ENCODE peak calls at places on chromosomes 13 and 19, in five cellular contexts. A is foreskin fibroblast, Z is adrenal gland, Q is MM.1S, N is cardiac fibroblast. S is an unnamed sample.

GRCh38 chr19:29841559-29842367 is 30.0 kb downstream of the CCNE1 start:
- DNase-seq in A (peak; percentile 54), Z (peak; percentile 86), Q (no peak), N (peak; percentile 40), S (peak; percentile 9)

GRCh38 chr13:99978781-99979452 is 2.7 kb upstream of the ZIC2 start:
- DNase-seq in A (no peak), Z (no peak), Q (no peak), N (no peak), S (peak; percentile 37)

GRCh38 chr19:53466726-53467125 is 807 bp upstream of the ZNF813 start:
- DNase-seq in A (peak; percentile 29), Z (no peak), Q (no peak), N (no peak), S (no peak)

GRCh38 chr13:99988469-99989375 is 7.1 kb downstream of the ZIC2 start:
- DNase-seq in A (no peak), Z (no peak), Q (no peak), N (no peak), S (peak; percentile 46)

GRCh38 chr19:17091758-17092333 is 16.3 kb downstream of the MYO9B start:
- DNase-seq in A (no peak), Z (peak; percentile 65), Q (no peak), N (no peak), S (no peak)

GRCh38 chr13:102289606-102290005 is 112.2 kb downstream of the FGF14 start:
- DNase-seq in A (no peak), Z (no peak), Q (no peak), N (no peak), S (no peak)

GRCh38 chr13:111516712-111517640 is 196.5 kb downstream of the TEX29 start:
- DNase-seq in A (no peak), Z (no peak), Q (no peak), N (no peak), S (no peak)

GRCh38 chr19:4369109-4369887 is 25.9 kb downstream of the MPND start:
- DNase-seq in A (no peak), Z (no peak), Q (peak; percentile 91), N (no peak), S (peak; percentile 35)

GRCh38 chr13:113342820-113343691 is 20.9 kb downstream of the GRTP1 start:
- DNase-seq in A (no peak), Z (no peak), Q (no peak), N (no peak), S (no peak)

GRCh38 chr13:113631341-113632095 is 26.5 kb downstream of the ATP4B start:
- DNase-seq in A (no peak), Z (no peak), Q (no peak), N (no peak), S (no peak)

GRCh38 chr19:1774999-1775772 is 21.9 kb downstream of the ONECUT3 start:
- DNase-seq in A (peak; percentile 23), Z (no peak), Q (no peak), N (peak; percentile 54), S (no peak)

GRCh38 chr19:51354103-51354741 is 12.0 kb downstream of the ETFB start:
- DNase-seq in A (no peak), Z (no peak), Q (no peak), N (no peak), S (no peak)

GRCh38 chr19:934865-935422 is 9.1 kb downstream of the ARID3A start:
- DNase-seq in A (peak; percentile 85), Z (peak; percentile 86), Q (no peak), N (peak; percentile 93), S (peak; percentile 70)

GRCh38 chr19:2652504-2653099 is 49.9 kb downstream of the GNG7 start:
- DNase-seq in A (no peak), Z (no peak), Q (no peak), N (no peak), S (no peak)

GRCh38 chr19:30171795-30172642 is 200.2 kb upstream of the ZNF536 start:
- DNase-seq in A (no peak), Z (no peak), Q (no peak), N (no peak), S (no peak)

GRCh38 chr13:22256111-22256639 is 585.3 kb downstream of the FGF9 start:
- DNase-seq in A (no peak), Z (no peak), Q (no peak), N (no peak), S (no peak)

GRCh38 chr19:45283443-45284033 is 32.5 kb downstream of the MARK4 start:
- DNase-seq in A (no peak), Z (no peak), Q (no peak), N (no peak), S (no peak)

GRCh38 chr13:30676672-30677071 is 58.7 kb upstream of the ALOX5AP start:
- DNase-seq in A (peak; percentile 25), Z (no peak), Q (no peak), N (peak; percentile 42), S (peak; percentile 44)

GRCh38 chr19:3687774-3688706 is 12.2 kb downstream of the PIP5K1C start:
- DNase-seq in A (no peak), Z (no peak), Q (peak; percentile 91), N (no peak), S (no peak)

GRCh38 chr13:79741006-79741405 is 260.1 kb downstream of the NDFIP2 start:
- DNase-seq in A (peak; percentile 69), Z (peak; percentile 76), Q (no peak), N (peak; percentile 66), S (peak; percentile 52)

GRCh38 chr13:30792257-30793000 is 57.1 kb downstream of the ALOX5AP start:
- DNase-seq in A (peak; percentile 99), Z (peak; percentile 92), Q (no peak), N (peak; percentile 95), S (peak; percentile 97)

GRCh38 chr19:539429-540030 is 4.3 kb upstream of the GZMM start:
- DNase-seq in A (no peak), Z (no peak), Q (no peak), N (no peak), S (no peak)

GRCh38 chr13:108463365-108463764 is 166.0 kb upstream of the MYO16 start:
- DNase-seq in A (peak; percentile 59), Z (no peak), Q (no peak), N (peak; percentile 82), S (peak; percentile 95)

GRCh38 chr19:45075215-45076028 is 856 bp downstream of the ZNF296 start:
- DNase-seq in A (peak; percentile 82), Z (peak; percentile 70), Q (peak; percentile 94), N (peak; percentile 53), S (peak; percentile 26)

GRCh38 chr13:31747966-31748365 is 8.6 kb downstream of the RXFP2 start:
- DNase-seq in A (peak; percentile 48), Z (no peak), Q (no peak), N (no peak), S (no peak)

GRCh38 chr19:28602675-28603298 is 610.2 kb downstream of the UQCRFS1 start:
- DNase-seq in A (no peak), Z (no peak), Q (no peak), N (no peak), S (no peak)

GRCh38 chr13:52359534-52359933 is 46.4 kb downstream of the THSD1 start:
- DNase-seq in A (peak; percentile 81), Z (no peak), Q (no peak), N (peak; percentile 70), S (no peak)

GRCh38 chr19:54422136-54422535 is 6.9 kb downstream of the TTYH1 start:
- DNase-seq in A (no peak), Z (no peak), Q (no peak), N (no peak), S (no peak)

GRCh38 chr13:39776439-39776838 is 121.0 kb downstream of the COG6 start:
- DNase-seq in A (peak; percentile 78), Z (no peak), Q (no peak), N (peak; percentile 60), S (peak; percentile 91)

GRCh38 chr19:4376245-4376990 is 23.9 kb downstream of the SH3GL1 start:
- DNase-seq in A (no peak), Z (no peak), Q (no peak), N (no peak), S (no peak)

GRCh38 chr13:106449096-106449495 is 86.4 kb downstream of the EFNB2 start:
- DNase-seq in A (no peak), Z (no peak), Q (no peak), N (no peak), S (no peak)

GRCh38 chr13:85538957-85539356 is 260.3 kb downstream of the SLITRK6 start:
- DNase-seq in A (no peak), Z (no peak), Q (no peak), N (no peak), S (no peak)

GRCh38 chr19:49327878-49328544 is 3.0 kb upstream of the SLC6A16 start:
- DNase-seq in A (peak; percentile 47), Z (no peak), Q (peak; percentile 58), N (peak; percentile 44), S (no peak)

GRCh38 chr19:12733369-12733896 is 1.1 kb downstream of the TRIR start:
- DNase-seq in A (peak; percentile 80), Z (peak; percentile 56), Q (peak; percentile 69), N (peak; percentile 63), S (no peak)

GRCh38 chr13:102587916-102588315 is 8.9 kb upstream of the TPP2 start:
- DNase-seq in A (no peak), Z (no peak), Q (no peak), N (no peak), S (no peak)

DNA sequence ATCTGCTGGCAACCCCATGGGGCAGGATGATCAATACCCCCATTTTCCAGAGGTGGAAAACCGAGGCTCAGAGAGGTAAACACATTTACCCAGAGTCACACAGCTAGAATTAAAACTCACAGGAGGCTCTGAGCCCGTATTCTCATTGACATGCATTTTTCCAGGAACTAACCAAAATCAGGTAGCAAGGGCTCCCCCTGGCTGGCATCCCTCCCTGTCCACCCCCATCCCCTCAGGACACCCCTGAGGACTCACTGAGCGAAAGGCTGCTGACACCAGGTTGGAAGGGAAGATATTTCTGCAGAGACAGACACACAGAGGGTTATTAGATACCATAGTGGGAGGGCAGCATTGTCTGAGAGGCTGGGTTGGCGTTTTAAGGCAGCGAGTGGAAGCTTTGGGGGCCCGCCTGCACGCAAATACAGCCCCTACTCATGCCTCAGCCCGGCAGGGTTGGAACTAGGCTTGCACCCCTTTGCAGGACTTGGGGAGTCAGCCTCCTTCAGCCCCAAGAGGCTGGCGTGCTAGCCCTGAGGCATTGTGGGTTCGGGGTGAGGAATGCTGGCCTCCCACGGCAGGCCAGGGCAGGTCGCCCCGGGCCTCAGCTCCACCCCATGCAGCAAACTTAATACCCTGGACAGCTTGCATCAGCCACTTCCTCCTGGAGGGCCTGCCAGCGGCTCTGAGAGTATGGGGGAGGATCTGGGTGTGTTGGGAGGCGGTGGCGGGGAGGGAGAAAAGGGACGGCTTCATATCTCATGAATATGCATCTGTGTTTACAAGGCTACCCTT is 3.9 kb downstream of the SLC1A5 start:
- DNase-seq in A (peak; percentile 93), Z (peak; percentile 67), Q (peak; percentile 87), N (peak; percentile 91), S (peak; percentile 91)
- H3K4me3 ChIP-seq in A (peak overlapping the region; percentile 75), Z (no peak overlapping the region), Q (peak overlapping the region; percentile 95), N (peak overlapping the region; percentile 32), S (peak overlapping the region; percentile 88)

GRCh38 chr19:39223703-39224279 is 19.7 kb upstream of the SYCN start:
- DNase-seq in A (peak; percentile 51), Z (no peak), Q (peak; percentile 10), N (peak; percentile 36), S (peak; percentile 13)

GRCh38 chr19:39230096-39230764 is 14.6 kb downstream of the IFNL3 start:
- DNase-seq in A (no peak), Z (no peak), Q (no peak), N (no peak), S (no peak)

GRCh38 chr19:39224910-39225309 is 19.9 kb downstream of the IFNL3 start:
- DNase-seq in A (no peak), Z (no peak), Q (no peak), N (no peak), S (no peak)
- TF ChIP-seq CTCF in A (no peak), Z (no peak), Q (no peak), N (no peak), S (no peak)

GRCh38 chr19:11451327-11451941 is 16.0 kb downstream of the PRKCSH start:
- DNase-seq in A (peak; percentile 41), Z (no peak), Q (no peak), N (no peak), S (no peak)
- H3K4me3 ChIP-seq in A (no peak overlapping the region), Z (no peak overlapping the region), Q (no peak overlapping the region), N (no peak overlapping the region), S (no peak overlapping the region)

GRCh38 chr19:18639706-18640105 is 2.9 kb downstream of the KLHL26 start:
- DNase-seq in A (no peak), Z (no peak), Q (no peak), N (no peak), S (no peak)
- TF ChIP-seq CTCF in A (no peak), Z (no peak), Q (no peak), N (no peak), S (no peak)

S was measured in astrocyte of the spinal cord.